ENCODE peak calls at places on chromosomes 16 and 17, in seven cellular contexts. E is RWPE1, X is A549, M is ascending aorta, B is thoracic aorta, H is astrocyte of the cerebellum, Q is astrocyte of the spinal cord. K is an unnamed sample.

GRCh38 chr16:66858740-66859396 is 14.7 kb downstream of the CA7 start:
- DNase-seq in E (no peak), X (peak; percentile 47), M (no peak), B (no peak), H (no peak), Q (peak; percentile 47), K (no peak)

GRCh38 chr16:84271866-84272265 is 22.8 kb upstream of the WFDC1 start:
- DNase-seq in E (no peak), X (no peak), M (no peak), B (no peak), H (no peak), Q (no peak), K (no peak)

GRCh38 chr16:4979736-4980660 is 21.9 kb downstream of the SEC14L5 start:
- DNase-seq in E (no peak), X (no peak), M (no peak), B (no peak), H (no peak), Q (no peak), K (no peak)

GRCh38 chr16:88533381-88533831 is 36.8 kb upstream of the ZC3H18 start:
- DNase-seq in E (peak; percentile 32), X (no peak), M (no peak), B (no peak), H (no peak), Q (peak; percentile 41), K (peak; percentile 61)

GRCh38 chr17:21283482-21284318 is 811 bp upstream of the MAP2K3 start:
- DNase-seq in E (no peak), X (no peak), M (no peak), B (no peak), H (no peak), Q (no peak), K (no peak)

GRCh38 chr17:75876190-75876937 is 2.0 kb downstream of the TRIM47 start:
- DNase-seq in E (peak; percentile 54), X (peak; percentile 74), M (peak; percentile 76), B (no peak), H (no peak), Q (no peak), K (no peak)

GRCh38 chr16:51337662-51338061 is 186.6 kb upstream of the SALL1 start:
- DNase-seq in E (no peak), X (no peak), M (no peak), B (no peak), H (no peak), Q (no peak), K (no peak)

GRCh38 chr16:67181346-67181745 is 2.4 kb downstream of the MATCAP1 start:
- DNase-seq in E (no peak), X (no peak), M (no peak), B (no peak), H (peak; percentile 72), Q (peak; percentile 84), K (no peak)

GRCh38 chr16:72932050-72932449 is 115.9 kb downstream of the ZFHX3 start:
- DNase-seq in E (no peak), X (no peak), M (no peak), B (no peak), H (no peak), Q (no peak), K (no peak)

GRCh38 chr16:89446136-89446974 is 44.0 kb downstream of the ANKRD11 start:
- DNase-seq in E (no peak), X (no peak), M (no peak), B (no peak), H (no peak), Q (no peak), K (no peak)

GRCh38 chr16:49382916-49383315 is 9.3 kb downstream of the C16orf78 start:
- DNase-seq in E (no peak), X (no peak), M (no peak), B (no peak), H (no peak), Q (no peak), K (no peak)
- TF ChIP-seq CTCF in E (no peak), X (no peak), M (no peak), B (no peak), H (no peak), Q (peak; percentile 5), K (no peak)

DNA sequence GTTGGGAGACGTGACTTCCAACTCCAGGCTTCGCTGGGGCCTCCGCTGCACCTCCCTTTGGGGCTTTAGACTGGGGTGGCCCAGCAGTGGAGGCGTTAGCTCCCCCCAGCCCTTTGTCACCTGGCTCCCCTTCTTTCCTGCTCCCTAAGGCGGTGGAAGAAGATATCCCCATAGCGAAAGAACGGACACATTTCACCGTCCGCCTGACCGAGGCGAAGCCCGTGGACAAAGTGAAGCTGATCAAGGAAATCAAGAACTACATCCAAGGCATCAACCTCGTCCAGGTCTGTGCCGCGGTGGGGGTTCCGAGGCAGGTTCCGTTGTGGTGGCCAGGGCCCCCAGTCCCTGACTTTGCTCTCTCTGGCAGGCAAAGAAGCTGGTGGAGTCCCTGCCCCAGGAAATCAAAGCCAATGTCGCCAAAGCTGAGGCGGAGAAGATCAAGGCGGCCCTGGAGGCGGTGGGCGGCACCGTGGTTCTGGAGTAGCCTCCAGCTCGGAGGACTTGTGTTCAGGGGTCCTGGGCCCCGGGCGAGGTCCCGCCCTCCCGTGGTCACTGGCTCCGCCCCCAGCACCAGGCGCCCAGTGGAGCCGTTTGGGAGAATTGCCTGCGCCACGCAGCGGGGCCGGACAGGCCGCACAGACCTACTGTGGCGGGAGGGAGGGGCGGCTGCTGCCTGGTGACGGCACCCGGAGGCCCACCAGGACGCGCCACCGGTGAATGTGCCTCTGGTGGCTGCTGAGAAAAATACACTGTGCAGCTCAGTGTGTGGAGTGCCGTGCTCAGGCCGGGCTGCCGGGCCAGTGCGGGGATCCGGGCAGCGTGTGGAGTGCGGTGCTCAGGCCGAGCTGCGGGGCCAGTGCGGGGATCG is 3.8 kb downstream of the MRPL12 start:
- DNase-seq in E (no peak), X (no peak), M (no peak), B (no peak), H (no peak), Q (no peak), K (no peak)
- TF ChIP-seq CTCF in E (no peak), X (no peak), M (no peak), B (no peak), H (no peak), Q (no peak), K (no peak)

DNA sequence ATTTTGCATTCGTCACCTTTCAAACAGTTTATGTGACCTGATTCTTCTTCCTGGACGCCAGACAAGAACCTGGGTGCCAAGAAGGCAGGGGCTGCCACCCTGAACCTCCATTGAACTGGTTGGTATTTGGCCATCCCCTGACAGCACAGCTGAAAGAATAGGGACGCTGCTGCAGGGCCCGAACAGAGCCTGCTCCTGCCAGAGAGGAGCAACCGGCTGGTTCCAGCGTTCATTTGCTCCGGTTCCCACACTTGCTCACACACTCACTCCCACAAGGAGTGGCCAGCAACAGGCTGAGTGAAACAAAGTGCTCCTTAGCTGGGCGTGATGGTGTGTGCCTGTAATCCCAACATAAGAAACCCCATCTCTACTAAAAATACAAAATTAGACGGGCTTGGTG is 14.9 kb downstream of the KRT9 start:
- DNase-seq in E (no peak), X (no peak), M (no peak), B (no peak), H (no peak), Q (no peak), K (no peak)
- TF ChIP-seq CTCF in E (no peak), X (no peak), M (no peak), B (no peak), H (no peak), Q (no peak), K (no peak)

GRCh38 chr17:65027305-65027704 is 29.2 kb downstream of the GNA13 start:
- DNase-seq in E (peak; percentile 83), X (peak; percentile 83), M (no peak), B (no peak), H (peak; percentile 45), Q (peak; percentile 75), K (no peak)
- TF ChIP-seq CTCF in E (peak; percentile 56), X (peak; percentile 34), M (no peak), B (no peak), H (peak; percentile 48), Q (peak; percentile 52), K (peak; percentile 34)

GRCh38 chr17:81189016-81189415 is 23.0 kb upstream of the AATK start:
- DNase-seq in E (no peak), X (no peak), M (no peak), B (no peak), H (no peak), Q (no peak), K (no peak)

GRCh38 chr17:81188491-81188840 is 22.4 kb upstream of the AATK start:
- DNase-seq in E (no peak), X (no peak), M (no peak), B (no peak), H (no peak), Q (no peak), K (no peak)

GRCh38 chr17:81190591-81190990 is 24.6 kb upstream of the AATK start:
- DNase-seq in E (no peak), X (no peak), M (no peak), B (no peak), H (no peak), Q (no peak), K (no peak)

GRCh38 chr17:81191116-81191515 is 25.1 kb upstream of the AATK start:
- DNase-seq in E (no peak), X (no peak), M (no peak), B (no peak), H (no peak), Q (no peak), K (peak; percentile 19)

GRCh38 chr17:81189670-81190530 is 23.9 kb upstream of the AATK start:
- DNase-seq in E (no peak), X (peak; percentile 52), M (no peak), B (no peak), H (no peak), Q (no peak), K (no peak)
- TF ChIP-seq CTCF in E (no peak), X (peak; percentile 25), M (no peak), B (no peak), H (peak; percentile 22), Q (peak; percentile 10), K (no peak)

DNA sequence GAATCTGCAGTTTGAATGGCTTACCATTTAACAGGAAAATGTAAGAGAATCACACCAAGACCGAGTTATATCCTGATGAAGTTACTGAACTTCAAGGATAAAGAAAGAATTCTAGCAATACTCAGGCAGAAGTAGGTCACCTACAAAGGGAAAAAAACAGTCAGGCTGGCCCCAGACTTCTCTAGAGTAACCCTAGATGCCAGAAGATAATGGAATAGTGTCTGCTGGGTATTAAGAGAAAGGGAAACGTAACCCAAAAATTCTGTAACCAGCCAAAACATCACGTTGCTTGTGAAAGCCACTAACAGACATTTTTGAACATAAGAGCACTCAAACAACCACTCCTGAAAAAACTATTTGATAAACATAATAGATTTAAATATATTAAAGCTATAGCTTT is 31.3 kb downstream of the UBE2G1 start:
- DNase-seq in E (no peak), X (no peak), M (no peak), B (no peak), H (no peak), Q (no peak), K (no peak)
- TF ChIP-seq CTCF in E (no peak), X (no peak), M (no peak), B (no peak), H (no peak), Q (no peak), K (no peak)

DNA sequence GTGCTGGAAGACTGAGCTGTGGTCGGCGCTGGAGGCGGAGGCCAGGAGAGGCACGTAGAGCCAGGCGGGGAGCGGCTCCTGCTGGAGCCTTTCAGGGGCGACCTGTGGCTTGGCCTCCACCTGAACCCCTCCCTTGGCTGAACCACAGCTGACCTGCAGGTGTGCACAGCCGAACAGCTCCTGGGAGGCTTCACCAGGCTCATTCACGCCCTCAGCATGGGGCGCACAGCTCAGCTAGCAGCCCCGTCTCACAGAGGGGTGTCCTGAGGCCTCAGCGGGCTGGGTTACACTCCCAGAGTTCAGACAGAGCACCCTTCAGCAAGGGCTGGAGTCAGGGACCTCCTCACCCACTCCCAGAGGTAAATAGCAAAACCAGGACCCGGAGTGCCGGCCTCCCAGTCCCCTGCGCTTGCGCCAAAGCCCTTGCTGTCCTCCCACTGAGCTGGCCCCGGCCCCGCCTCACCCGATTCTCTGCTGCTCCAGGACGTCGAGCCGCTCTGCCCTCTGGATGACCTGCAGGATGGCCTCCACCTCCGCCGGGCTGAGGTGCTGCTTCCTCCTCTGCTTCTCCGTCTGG is 31.7 kb downstream of the RPH3AL start:
- DNase-seq in E (no peak), X (no peak), M (no peak), B (no peak), H (no peak), Q (no peak), K (no peak)
- TF ChIP-seq CTCF in E (no peak), X (no peak), M (no peak), B (no peak), H (no peak), Q (no peak), K (no peak)

K was measured in mesothelial cell of epicardium.